ENCODE peak calls at places on chromosome 10, in nine cellular contexts. M, J, D, S, Z, Y, N, T and G are unnamed samples.

GRCh38 chr10:43854042-43854441 is 205.4 kb upstream of the ZNF32 start:
- DNase-seq in Y (no peak), N (no peak), J (no peak), T (no peak), S (no peak), M (no peak), D (no peak), Z (no peak), G (no peak)

GRCh38 chr10:69570050-69570816 is 3.0 kb downstream of the NEUROG3 start:
- DNase-seq in Y (no peak), Z (no peak), J (no peak), N (no peak), M (no peak), T (no peak), D (no peak), S (no peak), G (no peak)

GRCh38 chr10:124092270-124093075 is 925 bp downstream of the CHST15 start:
- DNase-seq in Z (no peak), M (peak), J (peak), Y (no peak), D (peak), N (no peak), S (peak), T (peak), G (peak)

GRCh38 chr10:102596506-102596971 is 47.7 kb upstream of the TRIM8 start:
- DNase-seq in Z (no peak), S (peak), M (peak), D (peak), J (peak), Y (no peak), T (no peak), N (peak), G (no peak)

GRCh38 chr10:98055875-98056516 is 25.6 kb upstream of the CRTAC1 start:
- DNase-seq in T (peak), N (no peak), S (peak), D (no peak), Y (no peak), M (peak), Z (no peak), J (peak), G (no peak)

GRCh38 chr10:30062090-30062489 is 2.7 kb upstream of the JCAD start:
- DNase-seq in T (no peak), Y (no peak), S (no peak), D (no peak), N (no peak), J (no peak), M (no peak), Z (no peak), G (no peak)

GRCh38 chr10:37682617-37683016 is 174.8 kb downstream of the ZNF248 start:
- DNase-seq in N (no peak), J (no peak), D (no peak), Y (no peak), S (no peak), M (no peak), T (no peak), Z (no peak), G (no peak)

GRCh38 chr10:14571866-14572507 is 202.7 kb downstream of the FAM107B start:
- DNase-seq in J (no peak), S (peak), Y (peak), D (no peak), M (no peak), Z (peak), T (no peak), N (peak), G (no peak)

GRCh38 chr10:16944081-16944922 is 127.1 kb upstream of the RSU1 start:
- DNase-seq in T (no peak), S (no peak), N (no peak), Y (no peak), J (no peak), Z (no peak), D (no peak), M (no peak), G (no peak)